ENCODE peak calls at places on chromosomes 3 and 15, in seven cellular contexts. One of them, this sample, is unnamed.

GRCh38 chr3:174355505-174355904 is 503.6 kb upstream of the NAALADL2 start:
- DNase-seq in DND-41: no peak
- DNase-seq in testis: no peak
- DNase-seq in cardiac muscle cell: no peak
- DNase-seq in heart right ventricle: no peak
- DNase-seq in CD8-positive, alpha-beta memory T cell: no peak
- DNase-seq in thoracic aorta: no peak
- DNase-seq in this sample: no peak

GRCh38 chr3:194905696-194906095 is 220.0 kb downstream of the FAM43A start:
- DNase-seq in CD8-positive, alpha-beta memory T cell: no peak
- DNase-seq in heart right ventricle: no peak
- DNase-seq in DND-41: no peak
- DNase-seq in testis: no peak
- DNase-seq in thoracic aorta: no peak
- DNase-seq in cardiac muscle cell: no peak
- DNase-seq in this sample: no peak

GRCh38 chr3:11567516-11568467 is 75.9 kb downstream of the VGLL4 start:
- DNase-seq in cardiac muscle cell: no peak
- DNase-seq in heart right ventricle: no peak
- DNase-seq in testis: no peak
- DNase-seq in CD8-positive, alpha-beta memory T cell: no peak
- DNase-seq in thoracic aorta: peak; percentile 90
- DNase-seq in DND-41: no peak
- DNase-seq in this sample: no peak

GRCh38 chr15:59594493-59594942 is 17.1 kb upstream of the GCNT3 start:
- DNase-seq in CD8-positive, alpha-beta memory T cell: no peak
- DNase-seq in DND-41: no peak
- DNase-seq in cardiac muscle cell: peak; percentile 8
- DNase-seq in testis: peak; percentile 31
- DNase-seq in heart right ventricle: no peak
- DNase-seq in thoracic aorta: no peak
- DNase-seq in this sample: no peak

GRCh38 chr3:3137526-3137925 is 10.8 kb downstream of the TRNT1 start:
- DNase-seq in CD8-positive, alpha-beta memory T cell: no peak
- DNase-seq in testis: no peak
- DNase-seq in DND-41: no peak
- DNase-seq in heart right ventricle: no peak
- DNase-seq in cardiac muscle cell: no peak
- DNase-seq in thoracic aorta: no peak
- DNase-seq in this sample: no peak

GRCh38 chr15:91867581-91868026 is 14.1 kb downstream of the SLCO3A1 start:
- DNase-seq in DND-41: no peak
- DNase-seq in CD8-positive, alpha-beta memory T cell: no peak
- DNase-seq in thoracic aorta: peak; percentile 55
- DNase-seq in cardiac muscle cell: no peak
- DNase-seq in testis: peak; percentile 60
- DNase-seq in heart right ventricle: peak; percentile 72
- DNase-seq in this sample: peak; percentile 73

GRCh38 chr3:81307221-81307620 is 454.2 kb downstream of the GBE1 start:
- DNase-seq in thoracic aorta: no peak
- DNase-seq in CD8-positive, alpha-beta memory T cell: no peak
- DNase-seq in testis: no peak
- DNase-seq in heart right ventricle: no peak
- DNase-seq in cardiac muscle cell: no peak
- DNase-seq in DND-41: no peak
- DNase-seq in this sample: no peak

GRCh38 chr3:150261958-150262357 is 146.1 kb upstream of the TSC22D2 start:
- DNase-seq in CD8-positive, alpha-beta memory T cell: no peak
- DNase-seq in testis: no peak
- DNase-seq in cardiac muscle cell: no peak
- DNase-seq in DND-41: no peak
- DNase-seq in thoracic aorta: no peak
- DNase-seq in heart right ventricle: no peak
- DNase-seq in this sample: no peak

GRCh38 chr3:123535580-123535979 is 49.3 kb downstream of the HACD2 start:
- DNase-seq in testis: no peak
- DNase-seq in CD8-positive, alpha-beta memory T cell: no peak
- DNase-seq in DND-41: no peak
- DNase-seq in cardiac muscle cell: no peak
- DNase-seq in thoracic aorta: no peak
- DNase-seq in heart right ventricle: no peak
- DNase-seq in this sample: no peak

GRCh38 chr15:100940785-100941379 is 21.7 kb downstream of the LRRK1 start:
- DNase-seq in CD8-positive, alpha-beta memory T cell: no peak
- DNase-seq in testis: no peak
- DNase-seq in thoracic aorta: no peak
- DNase-seq in cardiac muscle cell: no peak
- DNase-seq in heart right ventricle: no peak
- DNase-seq in DND-41: no peak
- DNase-seq in this sample: no peak

GRCh38 chr3:106025151-106025722 is 156.4 kb upstream of the CBLB start:
- DNase-seq in DND-41: no peak
- DNase-seq in CD8-positive, alpha-beta memory T cell: no peak
- DNase-seq in heart right ventricle: peak; percentile 10
- DNase-seq in thoracic aorta: no peak
- DNase-seq in testis: peak; percentile 22
- DNase-seq in cardiac muscle cell: no peak
- DNase-seq in this sample: peak; percentile 24

GRCh38 chr15:65376767-65377104 is 1.1 kb downstream of the IGDCC3 start:
- DNase-seq in thoracic aorta: no peak
- DNase-seq in CD8-positive, alpha-beta memory T cell: no peak
- DNase-seq in testis: no peak
- DNase-seq in cardiac muscle cell: peak; percentile 50
- DNase-seq in DND-41: no peak
- DNase-seq in heart right ventricle: no peak
- DNase-seq in this sample: no peak

GRCh38 chr3:158742861-158743260 is 10.6 kb upstream of the RARRES1 start:
- DNase-seq in testis: no peak
- DNase-seq in heart right ventricle: no peak
- DNase-seq in DND-41: no peak
- DNase-seq in thoracic aorta: no peak
- DNase-seq in cardiac muscle cell: no peak
- DNase-seq in CD8-positive, alpha-beta memory T cell: no peak
- DNase-seq in this sample: no peak

GRCh38 chr3:131630812-131631211 is 128.0 kb upstream of the MRPL3 start:
- DNase-seq in cardiac muscle cell: no peak
- DNase-seq in CD8-positive, alpha-beta memory T cell: no peak
- DNase-seq in heart right ventricle: no peak
- DNase-seq in testis: no peak
- DNase-seq in DND-41: no peak
- DNase-seq in thoracic aorta: no peak
- DNase-seq in this sample: no peak

GRCh38 chr3:164732166-164732565 is 346.1 kb downstream of the SI start:
- DNase-seq in CD8-positive, alpha-beta memory T cell: no peak
- DNase-seq in DND-41: no peak
- DNase-seq in testis: no peak
- DNase-seq in heart right ventricle: no peak
- DNase-seq in thoracic aorta: no peak
- DNase-seq in cardiac muscle cell: no peak
- DNase-seq in this sample: no peak

GRCh38 chr15:51284871-51285270 is 53.5 kb downstream of the CYP19A1 start:
- DNase-seq in cardiac muscle cell: no peak
- DNase-seq in heart right ventricle: no peak
- DNase-seq in thoracic aorta: no peak
- DNase-seq in testis: no peak
- DNase-seq in DND-41: peak; percentile 69
- DNase-seq in CD8-positive, alpha-beta memory T cell: no peak
- DNase-seq in this sample: no peak

GRCh38 chr3:55207744-55208143 is 279.4 kb downstream of the WNT5A start:
- DNase-seq in testis: no peak
- DNase-seq in CD8-positive, alpha-beta memory T cell: no peak
- DNase-seq in DND-41: no peak
- DNase-seq in heart right ventricle: no peak
- DNase-seq in thoracic aorta: no peak
- DNase-seq in cardiac muscle cell: no peak
- DNase-seq in this sample: no peak

GRCh38 chr15:64699767-64700388 is 75.5 kb downstream of the RBPMS2 start:
- DNase-seq in heart right ventricle: peak; percentile 59
- DNase-seq in DND-41: no peak
- DNase-seq in testis: no peak
- DNase-seq in CD8-positive, alpha-beta memory T cell: no peak
- DNase-seq in cardiac muscle cell: peak; percentile 93
- DNase-seq in thoracic aorta: no peak
- DNase-seq in this sample: peak; percentile 42

GRCh38 chr3:43181202-43181910 is 75.5 kb upstream of the POMGNT2 start:
- DNase-seq in testis: no peak
- DNase-seq in heart right ventricle: no peak
- DNase-seq in DND-41: no peak
- DNase-seq in CD8-positive, alpha-beta memory T cell: no peak
- DNase-seq in cardiac muscle cell: no peak
- DNase-seq in thoracic aorta: no peak
- DNase-seq in this sample: no peak

GRCh38 chr3:179958759-179959158 is 78.0 kb downstream of the PEX5L start:
- DNase-seq in thoracic aorta: no peak
- DNase-seq in DND-41: peak; percentile 64
- DNase-seq in cardiac muscle cell: no peak
- DNase-seq in CD8-positive, alpha-beta memory T cell: no peak
- DNase-seq in testis: no peak
- DNase-seq in heart right ventricle: no peak
- DNase-seq in this sample: no peak

GRCh38 chr3:23004971-23005370 is 198.2 kb upstream of the UBE2E2 start:
- DNase-seq in CD8-positive, alpha-beta memory T cell: no peak
- DNase-seq in testis: no peak
- DNase-seq in cardiac muscle cell: no peak
- DNase-seq in DND-41: no peak
- DNase-seq in heart right ventricle: no peak
- DNase-seq in thoracic aorta: no peak
- DNase-seq in this sample: no peak

GRCh38 chr15:101240364-101240763 is 11.5 kb downstream of the CHSY1 start:
- DNase-seq in DND-41: no peak
- DNase-seq in heart right ventricle: no peak
- DNase-seq in thoracic aorta: no peak
- DNase-seq in testis: no peak
- DNase-seq in CD8-positive, alpha-beta memory T cell: no peak
- DNase-seq in cardiac muscle cell: no peak
- DNase-seq in this sample: no peak

GRCh38 chr15:75036269-75036668 is 12.9 kb downstream of the PPCDC start:
- DNase-seq in thoracic aorta: no peak
- DNase-seq in testis: no peak
- DNase-seq in CD8-positive, alpha-beta memory T cell: no peak
- DNase-seq in cardiac muscle cell: no peak
- DNase-seq in DND-41: no peak
- DNase-seq in heart right ventricle: no peak
- DNase-seq in this sample: no peak

GRCh38 chr15:75034615-75035014 is 11.2 kb downstream of the PPCDC start:
- DNase-seq in CD8-positive, alpha-beta memory T cell: no peak
- DNase-seq in thoracic aorta: no peak
- DNase-seq in testis: no peak
- DNase-seq in DND-41: no peak
- DNase-seq in heart right ventricle: no peak
- DNase-seq in cardiac muscle cell: no peak
- DNase-seq in this sample: no peak

GRCh38 chr15:75038948-75039533 is 15.7 kb downstream of the PPCDC start:
- DNase-seq in thoracic aorta: no peak
- DNase-seq in cardiac muscle cell: no peak
- DNase-seq in DND-41: no peak
- DNase-seq in testis: no peak
- DNase-seq in heart right ventricle: no peak
- DNase-seq in CD8-positive, alpha-beta memory T cell: no peak
- DNase-seq in this sample: no peak

GRCh38 chr15:75033809-75034208 is 10.4 kb downstream of the PPCDC start:
- DNase-seq in testis: no peak
- DNase-seq in CD8-positive, alpha-beta memory T cell: no peak
- DNase-seq in thoracic aorta: no peak
- DNase-seq in DND-41: no peak
- DNase-seq in cardiac muscle cell: no peak
- DNase-seq in heart right ventricle: no peak
- DNase-seq in this sample: no peak

GRCh38 chr15:75037685-75038084 is 14.3 kb downstream of the PPCDC start:
- DNase-seq in heart right ventricle: no peak
- DNase-seq in testis: no peak
- DNase-seq in DND-41: no peak
- DNase-seq in thoracic aorta: no peak
- DNase-seq in cardiac muscle cell: no peak
- DNase-seq in CD8-positive, alpha-beta memory T cell: no peak
- DNase-seq in this sample: no peak
- H3K4me1 ChIP-seq in heart right ventricle: peaks cover 14% of the 10 kb centered on the region
- H3K4me1 ChIP-seq in testis: peaks cover 31% of the 10 kb centered on the region
- H3K4me1 ChIP-seq in DND-41: no peaks in the 10 kb centered on the region
- H3K4me1 ChIP-seq in thoracic aorta: peaks cover 6% of the 10 kb centered on the region
- H3K4me1 ChIP-seq in cardiac muscle cell: peaks cover 23% of the 10 kb centered on the region
- H3K4me1 ChIP-seq in CD8-positive, alpha-beta memory T cell: peaks cover 1% of the 10 kb centered on the region
- H3K4me1 ChIP-seq in this sample: peaks cover 19% of the 10 kb centered on the region

GRCh38 chr15:22954798-22955543 is 25.2 kb downstream of the CYFIP1 start:
- DNase-seq in thoracic aorta: no peak
- DNase-seq in heart right ventricle: no peak
- DNase-seq in cardiac muscle cell: no peak
- DNase-seq in testis: no peak
- DNase-seq in DND-41: no peak
- DNase-seq in CD8-positive, alpha-beta memory T cell: no peak
- DNase-seq in this sample: no peak
- H3K27ac ChIP-seq in thoracic aorta: peak overlapping the region; percentile 86
- H3K27ac ChIP-seq in heart right ventricle: peak overlapping the region; percentile 71
- H3K27ac ChIP-seq in cardiac muscle cell: no peak overlapping the region
- H3K27ac ChIP-seq in testis: no peak overlapping the region
- H3K27ac ChIP-seq in DND-41: no peak overlapping the region
- H3K27ac ChIP-seq in CD8-positive, alpha-beta memory T cell: no peak overlapping the region
- H3K27ac ChIP-seq in this sample: peak overlapping the region; percentile 71

GRCh38 chr3:31893174-31893573 is 87.9 kb downstream of the OSBPL10 start:
- DNase-seq in cardiac muscle cell: no peak
- DNase-seq in heart right ventricle: no peak
- DNase-seq in DND-41: no peak
- DNase-seq in thoracic aorta: no peak
- DNase-seq in testis: no peak
- DNase-seq in CD8-positive, alpha-beta memory T cell: no peak
- DNase-seq in this sample: no peak
- H3K4me1 ChIP-seq in cardiac muscle cell: no peaks in the 10 kb centered on the region
- H3K4me1 ChIP-seq in heart right ventricle: no peaks in the 10 kb centered on the region
- H3K4me1 ChIP-seq in DND-41: no peaks in the 10 kb centered on the region
- H3K4me1 ChIP-seq in thoracic aorta: no peaks in the 10 kb centered on the region
- H3K4me1 ChIP-seq in testis: no peaks in the 10 kb centered on the region
- H3K4me1 ChIP-seq in CD8-positive, alpha-beta memory T cell: no peaks in the 10 kb centered on the region
- H3K4me1 ChIP-seq in this sample: peaks cover 4% of the 10 kb centered on the region

GRCh38 chr15:74201656-74202420 is 749 bp downstream of the STRA6 start:
- DNase-seq in DND-41: no peak
- DNase-seq in testis: no peak
- DNase-seq in thoracic aorta: no peak
- DNase-seq in CD8-positive, alpha-beta memory T cell: no peak
- DNase-seq in cardiac muscle cell: no peak
- DNase-seq in heart right ventricle: no peak
- DNase-seq in this sample: no peak

GRCh38 chr15:74197176-74197965 is 5.2 kb downstream of the STRA6 start:
- DNase-seq in DND-41: no peak
- DNase-seq in thoracic aorta: no peak
- DNase-seq in cardiac muscle cell: no peak
- DNase-seq in testis: no peak
- DNase-seq in CD8-positive, alpha-beta memory T cell: no peak
- DNase-seq in heart right ventricle: no peak
- DNase-seq in this sample: no peak

GRCh38 chr15:74200394-74200793 is 2.2 kb downstream of the STRA6 start:
- DNase-seq in testis: no peak
- DNase-seq in DND-41: no peak
- DNase-seq in cardiac muscle cell: no peak
- DNase-seq in CD8-positive, alpha-beta memory T cell: no peak
- DNase-seq in heart right ventricle: no peak
- DNase-seq in thoracic aorta: peak; percentile 55
- DNase-seq in this sample: no peak

GRCh38 chr15:74200871-74201419 is 1.6 kb downstream of the STRA6 start:
- DNase-seq in thoracic aorta: no peak
- DNase-seq in testis: peak; percentile 60
- DNase-seq in cardiac muscle cell: peak; percentile 39
- DNase-seq in heart right ventricle: peak; percentile 35
- DNase-seq in CD8-positive, alpha-beta memory T cell: no peak
- DNase-seq in DND-41: no peak
- DNase-seq in this sample: no peak

GRCh38 chr15:74199293-74199645 is 3.3 kb downstream of the STRA6 start:
- DNase-seq in thoracic aorta: no peak
- DNase-seq in cardiac muscle cell: no peak
- DNase-seq in heart right ventricle: no peak
- DNase-seq in CD8-positive, alpha-beta memory T cell: no peak
- DNase-seq in testis: no peak
- DNase-seq in DND-41: no peak
- DNase-seq in this sample: no peak
- H3K27ac ChIP-seq in thoracic aorta: no peak overlapping the region
- H3K27ac ChIP-seq in cardiac muscle cell: no peak overlapping the region
- H3K27ac ChIP-seq in heart right ventricle: no peak overlapping the region
- H3K27ac ChIP-seq in CD8-positive, alpha-beta memory T cell: no peak overlapping the region
- H3K27ac ChIP-seq in testis: no peak overlapping the region
- H3K27ac ChIP-seq in DND-41: no peak overlapping the region
- H3K27ac ChIP-seq in this sample: no peak overlapping the region